ENCODE peak calls at places on chromosome 6, in four cellular contexts. R is right lobe of liver, F is stomach, K is upper lobe of right lung. W is an unnamed sample. For H3K4me1, the result is how much of the 10 kb centered on the place peaks cover.

GRCh38 chr6:37689356-37689755 is 8.3 kb downstream of the MDGA1 start:
- DNase-seq in K (no peak), R (no peak), F (no peak), W (no peak)

GRCh38 chr6:97198181-97198580 is 84.8 kb downstream of the MMS22L start:
- DNase-seq in K (no peak), R (no peak), F (no peak), W (no peak)

GRCh38 chr6:118800394-118801071 is 93.4 kb upstream of the ASF1A start:
- DNase-seq in F (peak), K (no peak), R (peak), W (peak)

GRCh38 chr6:158004696-158005095 is 23.0 kb downstream of the SYNJ2 start:
- DNase-seq in F (no peak), R (no peak), K (no peak), W (no peak)

GRCh38 chr6:170296746-170297576 is 6.1 kb upstream of the DLL1 start:
- DNase-seq in F (no peak), K (no peak), R (no peak), W (no peak)

GRCh38 chr6:52087498-52087999 is at the start of gene PKHD1:
- DNase-seq in R (no peak), F (peak), K (no peak), W (no peak)

GRCh38 chr6:132132911-132133639 is 181.9 kb upstream of the CCN2 start:
- DNase-seq in K (no peak), R (no peak), F (no peak), W (no peak)

GRCh38 chr6:63862486-63863198 is 227.0 kb downstream of the PHF3 start:
- DNase-seq in K (no peak), F (no peak), R (no peak), W (no peak)

GRCh38 chr6:35259946-35260626 is 551 bp downstream of the ZNF76 start:
- DNase-seq in F (peak), K (peak), R (peak), W (peak)

GRCh38 chr6:85923013-85923430 is 280.3 kb upstream of the SYNCRIP start:
- DNase-seq in F (no peak), R (no peak), K (no peak), W (peak)

GRCh38 chr6:73566954-73567591 is 46.2 kb upstream of the EEF1A1 start:
- DNase-seq in R (peak), F (peak), K (peak), W (no peak)

GRCh38 chr6:165184192-165184979 is 125.0 kb downstream of the C6orf118 start:
- DNase-seq in K (no peak), R (no peak), F (no peak), W (peak)

GRCh38 chr6:64955435-64955848 is 751.6 kb downstream of the EYS start:
- DNase-seq in K (no peak), F (no peak), R (no peak), W (no peak)

GRCh38 chr6:43369174-43370002 is at the start of gene ZNF318:
- DNase-seq in K (peak), F (peak), R (peak), W (peak)

GRCh38 chr6:83062225-83062624 is 3.4 kb downstream of the UBE3D start:
- DNase-seq in F (no peak), R (no peak), K (no peak), W (no peak)

GRCh38 chr6:68975064-68975463 is 340.0 kb downstream of the ADGRB3 start:
- DNase-seq in F (no peak), R (no peak), K (no peak), W (peak)

GRCh38 chr6:169224185-169224695 is 29.4 kb downstream of the THBS2 start:
- DNase-seq in K (no peak), R (no peak), F (peak), W (peak)

GRCh38 chr6:3456395-3456767 is 469 bp downstream of the SLC22A23 start:
- DNase-seq in F (no peak), R (no peak), K (no peak), W (no peak)

GRCh38 chr6:40996591-40997247 is 42.3 kb downstream of the UNC5CL start:
- DNase-seq in F (peak), K (no peak), R (no peak), W (no peak)

GRCh38 chr6:130900913-130901312 is 73.7 kb downstream of the SMLR1 start:
- DNase-seq in R (no peak), F (no peak), K (no peak), W (no peak)

GRCh38 chr6:51866867-51867266 is 220.5 kb downstream of the PKHD1 start:
- DNase-seq in K (no peak), F (no peak), R (no peak), W (no peak)

GRCh38 chr6:90940812-90941481 is 354.1 kb upstream of the MAP3K7 start:
- DNase-seq in R (no peak), K (no peak), F (no peak), W (peak)

GRCh38 chr6:134173007-134173690 is 120.7 kb upstream of the SLC2A12 start:
- DNase-seq in R (no peak), K (no peak), F (no peak), W (no peak)

GRCh38 chr6:101454106-101454676 is 60.7 kb downstream of the GRIK2 start:
- DNase-seq in R (no peak), F (no peak), K (no peak), W (no peak)

GRCh38 chr6:33317418-33317667 is 201 bp downstream of the ZBTB22 start:
- DNase-seq in F (no peak), K (no peak), R (no peak), W (no peak)

GRCh38 chr6:136087986-136088385 is 162.1 kb downstream of the MTFR2 start:
- DNase-seq in K (no peak), R (no peak), F (no peak), W (no peak)

GRCh38 chr6:9523462-9523861 is 891.4 kb downstream of the TFAP2A start:
- DNase-seq in K (no peak), F (no peak), R (no peak), W (peak)

GRCh38 chr6:159941286-159942113 is 27.4 kb upstream of the IGF2R start:
- DNase-seq in F (no peak), K (no peak), R (no peak), W (no peak)

DNA sequence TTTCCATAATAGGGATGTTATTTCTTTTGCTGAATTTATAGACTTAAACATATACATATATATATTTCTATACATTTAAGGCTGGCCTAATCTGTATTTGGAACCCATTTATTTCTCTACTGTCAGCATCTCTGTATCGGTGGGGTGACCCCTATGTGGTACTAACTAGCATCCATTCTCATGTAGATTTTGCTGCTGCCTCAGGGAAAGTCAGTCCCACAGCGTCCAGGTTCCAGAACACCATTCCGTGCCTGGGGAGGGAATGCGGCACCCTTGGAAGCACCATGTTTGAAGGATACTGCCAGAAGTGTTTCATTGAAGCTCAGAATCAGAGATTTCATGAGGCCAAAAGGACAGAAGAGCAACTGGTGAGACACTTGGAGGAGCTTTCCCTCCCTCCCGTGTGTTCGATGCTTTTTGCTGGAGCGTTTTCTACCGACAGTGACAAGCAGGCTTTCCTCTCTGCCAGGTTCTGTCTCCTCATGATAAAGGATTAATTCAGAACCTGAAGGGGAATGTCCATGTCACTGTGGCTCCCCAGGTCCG is 12.9 kb downstream of the TNFAIP3 start:
- DNase-seq in K (no peak), F (no peak), R (no peak), W (no peak)
- H3K4me1 ChIP-seq in K (under half), F (under half), R (under half), W (under half)

DNA sequence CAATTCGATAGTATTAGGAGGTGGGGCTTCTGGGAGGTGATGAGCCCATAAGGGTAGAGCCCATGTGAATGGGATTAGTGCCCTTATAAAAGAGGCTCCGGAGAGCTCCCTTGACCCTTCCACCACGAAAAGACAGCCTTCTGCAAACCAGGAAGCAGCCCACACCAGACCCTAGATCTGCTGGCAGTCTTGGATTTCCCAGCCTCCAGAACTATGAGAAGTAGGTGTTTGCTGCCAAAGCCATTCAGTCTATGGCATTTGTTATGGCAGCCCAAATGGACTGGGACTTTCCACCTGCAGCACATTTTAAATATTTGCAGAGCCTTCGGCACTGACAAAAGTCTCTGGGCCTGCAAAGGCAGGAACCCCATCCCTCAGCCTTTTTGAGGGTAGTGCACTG is 11.8 kb upstream of the SFT2D1 start:
- DNase-seq in R (no peak), K (no peak), F (no peak), W (no peak)
- H3K27ac ChIP-seq in R (no peak), K (no peak), F (no peak), W (no peak)

DNA sequence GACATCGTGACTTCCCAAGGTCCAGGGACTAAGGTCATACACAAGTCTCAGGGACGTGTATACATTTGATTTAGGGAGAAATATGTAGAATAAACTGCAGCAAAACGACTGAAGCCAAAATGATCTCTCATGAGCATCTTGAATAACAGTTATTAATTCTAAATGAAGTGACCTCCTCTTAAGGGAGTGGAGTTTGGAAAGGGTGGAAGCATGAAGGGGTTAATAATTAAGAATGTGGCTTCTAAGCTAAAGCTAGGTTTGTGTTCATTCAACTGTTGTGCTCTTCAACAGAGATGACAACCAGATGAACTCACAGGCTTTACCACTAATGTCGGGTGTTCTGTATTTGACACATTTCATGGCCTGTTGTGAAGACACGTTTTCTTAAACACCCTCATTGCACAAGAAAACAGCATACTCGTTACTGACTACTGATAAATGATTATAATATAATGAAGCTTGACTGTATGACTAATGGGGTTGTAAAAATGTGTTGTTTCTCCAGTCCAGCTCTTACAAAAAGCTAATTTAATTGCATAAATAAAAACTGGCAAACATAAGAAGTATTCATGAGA is 1.5 kb downstream of the PPP1R14C start:
- DNase-seq in F (no peak), K (no peak), R (no peak), W (no peak)
- H3K4me1 ChIP-seq in F (under half), K (under half), R (under half), W (under half)

GRCh38 chr6:14441371-14441781 is 323.8 kb downstream of the CD83 start:
- DNase-seq in F (no peak), R (no peak), K (no peak), W (no peak)
- H3K27ac ChIP-seq in F (peak), R (no peak), K (peak), W (no peak)

GRCh38 chr6:94463306-94463705 is 1043.9 kb upstream of the EPHA7 start:
- DNase-seq in K (no peak), R (no peak), F (no peak), W (no peak)
- H3K4me1 ChIP-seq in K (under half), R (under half), F (under half), W (under half)

GRCh38 chr6:13508711-13509705 is 21.6 kb upstream of the GFOD1 start:
- DNase-seq in R (no peak), K (no peak), F (no peak), W (no peak)

GRCh38 chr6:13513606-13514502 is 26.5 kb upstream of the GFOD1 start:
- DNase-seq in F (no peak), R (no peak), K (no peak), W (no peak)

GRCh38 chr6:13517116-13517515 is 29.7 kb upstream of the GFOD1 start:
- DNase-seq in F (no peak), R (no peak), K (no peak), W (no peak)

GRCh38 chr6:13511913-13512717 is 24.7 kb upstream of the GFOD1 start:
- DNase-seq in K (no peak), R (peak), F (no peak), W (no peak)

GRCh38 chr6:13512900-13513299 is 25.5 kb upstream of the GFOD1 start:
- DNase-seq in R (no peak), K (no peak), F (no peak), W (no peak)
- H3K27ac ChIP-seq in R (no peak), K (no peak), F (no peak), W (no peak)

W was measured in SJCRH30.